ENCODE peak calls at places on chromosome 1, in four cellular contexts. J, L, V and W are unnamed samples.

GRCh38 chr1:179126338-179127060 is 44.6 kb downstream of the TOR3A start:
- DNase-seq in J (no peak), L (no peak), V (no peak), W (no peak)

GRCh38 chr1:192993426-192994085 is 65.6 kb downstream of the UCHL5 start:
- DNase-seq in J (no peak), L (no peak), V (no peak), W (no peak)

GRCh38 chr1:67647814-67648358 is 37.1 kb upstream of the GADD45A start:
- DNase-seq in J (no peak), L (no peak), V (no peak), W (no peak)

GRCh38 chr1:9435101-9435636 is 104.1 kb upstream of the SLC25A33 start:
- DNase-seq in J (no peak), L (no peak), V (no peak), W (no peak)

GRCh38 chr1:51649593-51650091 is 32.8 kb downstream of the OSBPL9 start:
- DNase-seq in J (no peak), L (no peak), V (no peak), W (no peak)

GRCh38 chr1:245131026-245131393 is 23.8 kb upstream of the KIF26B start:
- DNase-seq in J (no peak), L (no peak), V (no peak), W (no peak)

GRCh38 chr1:16438516-16438915 is 1.3 kb upstream of the SPATA21 start:
- DNase-seq in J (no peak), L (no peak), V (no peak), W (no peak)

GRCh38 chr1:167533851-167534300 is 15.5 kb upstream of the CD247 start:
- DNase-seq in J (peak), L (peak), V (peak), W (peak)

GRCh38 chr1:235056937-235057336 is 71.7 kb downstream of the TOMM20 start:
- DNase-seq in J (no peak), L (no peak), V (no peak), W (no peak)

GRCh38 chr1:170366980-170367379 is 165.0 kb upstream of the GORAB start:
- DNase-seq in J (no peak), L (no peak), V (no peak), W (no peak)

GRCh38 chr1:44524655-44525530 is 119.8 kb downstream of the RNF220 start:
- DNase-seq in J (no peak), L (no peak), V (no peak), W (no peak)

GRCh38 chr1:218546314-218546713 is 201.2 kb downstream of the TGFB2 start:
- DNase-seq in J (no peak), L (no peak), V (peak), W (no peak)

GRCh38 chr1:66261370-66261769 is 272.6 kb upstream of the SGIP1 start:
- DNase-seq in J (no peak), L (no peak), V (peak), W (no peak)

GRCh38 chr1:236403905-236404696 is 10.0 kb downstream of the EDARADD start:
- DNase-seq in J (no peak), L (no peak), V (no peak), W (no peak)

GRCh38 chr1:246417152-246417812 is 89.8 kb downstream of the SMYD3 start:
- DNase-seq in J (no peak), L (no peak), V (peak), W (no peak)

GRCh38 chr1:158163000-158163947 is 17.4 kb upstream of the CD1D start:
- DNase-seq in J (no peak), L (no peak), V (no peak), W (no peak)

GRCh38 chr1:7570311-7570710 is 200.8 kb upstream of the VAMP3 start:
- DNase-seq in J (no peak), L (no peak), V (no peak), W (no peak)

GRCh38 chr1:27529638-27530018 is 39.7 kb upstream of the WASF2 start:
- DNase-seq in J (no peak), L (no peak), V (no peak), W (no peak)

GRCh38 chr1:65527211-65527610 is 106.7 kb downstream of the LEPR start:
- DNase-seq in J (no peak), L (no peak), V (peak), W (no peak)

GRCh38 chr1:153028771-153029170 is 2.2 kb upstream of the SPRR1B start:
- DNase-seq in J (no peak), L (no peak), V (no peak), W (no peak)